ENCODE peak calls at places on chromosome 18, in ten cellular contexts. I is left lung; W is psoas muscle; E is ovary; N is CD8-positive, alpha-beta T cell; K is hepatocyte; V is HCT116; S is spleen; D is lung; L is heart right ventricle. Q is an unnamed sample. For H3K36me3, the result is how much of the 10 kb centered on the place peaks cover.

GRCh38 chr18:62784338-62784965 is 69.1 kb downstream of the PHLPP1 start:
- DNase-seq in I (no peak), K (no peak), E (no peak), N (no peak), L (no peak), W (no peak), S (no peak), V (no peak), D (no peak), Q (no peak)

GRCh38 chr18:34493099-34493544 is 217.0 kb upstream of the DTNA start:
- DNase-seq in S (peak), E (peak), W (peak), D (peak), I (peak), V (no peak), K (peak), L (peak), N (no peak), Q (peak)

GRCh38 chr18:27412551-27412950 is 227.4 kb upstream of the CHST9 start:
- DNase-seq in K (no peak), D (no peak), N (no peak), L (no peak), V (no peak), W (no peak), S (no peak), I (no peak), E (no peak), Q (no peak)

GRCh38 chr18:48713302-48713701 is 174.5 kb downstream of the CTIF start:
- DNase-seq in V (no peak), E (no peak), K (no peak), D (peak), I (no peak), S (peak), W (peak), N (no peak), L (peak), Q (no peak)

GRCh38 chr18:21841570-21841969 is 101.0 kb downstream of the MIB1 start:
- DNase-seq in L (no peak), K (no peak), W (no peak), S (no peak), E (no peak), D (no peak), V (no peak), N (no peak), I (no peak), Q (no peak)

GRCh38 chr18:35282353-35282752 is 7.7 kb downstream of the ZSCAN30 start:
- DNase-seq in S (no peak), L (no peak), E (no peak), K (no peak), W (no peak), D (no peak), N (no peak), I (no peak), V (no peak), Q (no peak)

GRCh38 chr18:24910217-24910616 is 441.7 kb downstream of the ZNF521 start:
- DNase-seq in I (no peak), S (no peak), L (no peak), K (no peak), W (no peak), E (no peak), D (no peak), N (no peak), V (no peak), Q (no peak)

GRCh38 chr18:76678248-76678647 is 144.1 kb upstream of the ZNF236 start:
- DNase-seq in L (no peak), N (no peak), K (no peak), I (no peak), V (no peak), W (peak), E (no peak), S (no peak), D (no peak), Q (no peak)

GRCh38 chr18:25279133-25279532 is 72.8 kb downstream of the ZNF521 start:
- DNase-seq in D (no peak), N (no peak), E (no peak), K (no peak), I (no peak), L (no peak), S (no peak), W (no peak), V (no peak), Q (no peak)

GRCh38 chr18:77059294-77059916 is 73.2 kb downstream of the MBP start:
- DNase-seq in V (peak), N (no peak), S (no peak), K (peak), L (no peak), I (no peak), D (no peak), W (no peak), E (no peak), Q (peak)

GRCh38 chr18:8602040-8602439 is 7.2 kb upstream of the RAB12 start:
- DNase-seq in K (no peak), N (no peak), L (no peak), E (no peak), W (no peak), I (no peak), S (no peak), D (no peak), V (no peak), Q (no peak)

GRCh38 chr18:32771169-32771751 is 1.6 kb downstream of the KLHL14 start:
- DNase-seq in L (no peak), K (peak), I (peak), V (no peak), N (no peak), D (no peak), W (no peak), E (no peak), S (peak), Q (peak)

GRCh38 chr18:38790303-38790702 is 1224.7 kb upstream of the CELF4 start:
- DNase-seq in I (no peak), S (no peak), N (no peak), E (no peak), V (no peak), D (no peak), L (no peak), W (no peak), K (no peak), Q (no peak)

GRCh38 chr18:23573948-23574431 is 12.3 kb downstream of the NPC1 start:
- DNase-seq in D (peak), K (peak), V (no peak), W (peak), L (no peak), N (peak), S (no peak), E (peak), I (no peak), Q (no peak)

DNA sequence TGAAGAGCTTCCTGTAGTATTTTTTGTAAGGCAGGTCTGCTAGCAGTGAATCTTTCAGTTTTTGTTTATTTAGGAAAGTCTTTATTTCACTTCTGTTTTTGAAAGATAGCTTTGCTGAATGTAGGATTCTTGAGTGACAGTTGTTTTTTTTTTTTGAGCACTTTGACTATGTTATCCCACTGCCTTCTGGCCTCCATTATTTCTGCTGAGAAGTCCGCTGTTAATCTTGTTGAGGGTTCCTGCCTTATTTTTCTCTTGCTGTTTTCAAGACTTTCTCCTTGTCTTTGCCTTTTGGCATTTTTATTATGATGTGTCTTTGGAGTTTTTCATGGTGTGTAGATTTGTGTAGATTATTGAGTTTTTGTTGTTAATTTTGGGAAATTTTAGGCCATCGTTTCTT is 21.9 kb downstream of the RBFA start:
- DNase-seq in V (no peak), W (no peak), K (no peak), N (no peak), D (no peak), S (no peak), L (no peak), E (no peak), I (no peak), Q (no peak)
- H3K36me3 ChIP-seq in V (under half), W (under half), K (under half), N (under half), D (under half), S (under half), L (under half), E (under half), I (under half), Q (under half)

DNA sequence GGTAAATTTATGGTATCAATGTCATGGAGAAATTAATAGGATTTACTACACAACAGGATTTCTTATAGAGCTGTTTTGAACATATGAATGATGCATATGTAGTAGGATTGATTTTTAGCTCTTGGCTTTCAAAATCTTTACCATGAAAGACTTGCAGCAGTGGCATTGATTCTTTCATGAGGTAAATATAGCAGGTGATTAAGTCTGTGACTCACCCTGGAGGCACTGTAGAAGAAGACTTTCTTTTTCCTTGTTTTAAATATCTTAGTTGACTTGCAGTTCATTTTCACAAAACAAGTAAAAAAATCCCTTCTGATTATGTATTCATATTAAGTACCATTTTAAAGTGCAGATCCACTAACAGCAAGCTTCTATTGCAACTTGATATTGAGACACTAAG is 463.0 kb downstream of the FBXO15 start:
- DNase-seq in W (no peak), V (no peak), D (no peak), N (no peak), I (no peak), L (no peak), S (no peak), K (no peak), E (no peak), Q (no peak)
- H3K27ac ChIP-seq in W (no peak), V (no peak), D (no peak), N (no peak), I (no peak), L (no peak), S (no peak), K (no peak), E (no peak), Q (no peak)

GRCh38 chr18:57959278-57959677 is 84.7 kb upstream of the NEDD4L start:
- DNase-seq in D (peak), I (no peak), L (no peak), K (peak), S (no peak), W (no peak), V (peak), N (no peak), E (no peak), Q (peak)
- TF ChIP-seq CTCF in D (no peak), I (no peak), L (peak), K (peak), S (peak), W (no peak), V (peak), N (no peak), E (no peak), Q (peak)

GRCh38 chr18:13558132-13558531 is 168.2 kb downstream of the FAM210A start:
- DNase-seq in I (no peak), V (peak), D (no peak), L (peak), S (no peak), W (no peak), E (no peak), N (peak), K (peak), Q (peak)
- H3K36me3 ChIP-seq in I (under half), V (under half), D (under half), L (under half), S (under half), W (under half), E (under half), N (under half), K (under half), Q (under half)

GRCh38 chr18:56459451-56459777 is 179.0 kb downstream of the TXNL1 start:
- DNase-seq in W (no peak), K (no peak), L (peak), E (no peak), S (no peak), N (no peak), D (no peak), V (no peak), I (no peak), Q (no peak)
- H3K27ac ChIP-seq in W (peak), K (no peak), L (peak), E (no peak), S (no peak), N (no peak), D (peak), V (no peak), I (peak), Q (no peak)

GRCh38 chr18:44579028-44579692 is 101.5 kb upstream of the SETBP1 start:
- DNase-seq in E (no peak), I (no peak), D (no peak), W (no peak), V (no peak), S (no peak), K (peak), N (no peak), L (no peak), Q (peak)
- TF ChIP-seq CTCF in E (no peak), I (peak), D (peak), W (peak), V (peak), S (peak), K (peak), N (peak), L (peak), Q (peak)

GRCh38 chr18:55473534-55473933 is 114.5 kb downstream of the TCF4 start:
- DNase-seq in L (no peak), K (no peak), N (no peak), I (no peak), D (no peak), E (no peak), V (no peak), S (no peak), W (no peak), Q (no peak)
- H3K36me3 ChIP-seq in L (under half), K (under half), N (under half), I (under half), D (under half), E (under half), V (under half), S (under half), W (under half), Q (under half)